ENCODE peak calls at places on chromosomes 7 and 10, in five cellular contexts. U is Peyer's patch, K is cardiac fibroblast, W is retinal pigment epithelial cell, J is IMR-90. O is an unnamed sample.

GRCh38 chr10:45473126-45473525 is 99.1 kb downstream of the ALOX5 start:
- DNase-seq in U (no peak), K (no peak), W (no peak), J (no peak), O (no peak)

GRCh38 chr10:100562008-100562672 is 26.4 kb downstream of the HIF1AN start:
- DNase-seq in U (peak; percentile 37), K (peak; percentile 75), W (peak; percentile 19), J (peak; percentile 55), O (peak; percentile 53)

GRCh38 chr7:80699656-80700318 is 61.3 kb downstream of the CD36 start:
- DNase-seq in U (no peak), K (peak; percentile 29), W (no peak), J (peak; percentile 44), O (peak; percentile 64)

GRCh38 chr10:77637474-77637985 is at the start of gene KCNMA1:
- DNase-seq in U (no peak), K (no peak), W (no peak), J (no peak), O (peak; percentile 51)

GRCh38 chr10:120979435-120980315 is 128.5 kb downstream of the WDR11 start:
- DNase-seq in U (peak; percentile 20), K (no peak), W (no peak), J (no peak), O (no peak)

GRCh38 chr7:141072548-141073172 is 1.2 kb upstream of the TMEM178B start:
- DNase-seq in U (no peak), K (peak; percentile 56), W (no peak), J (peak; percentile 73), O (peak; percentile 74)

GRCh38 chr7:17523813-17524741 is 225.6 kb downstream of the AHR start:
- DNase-seq in U (no peak), K (peak; percentile 89), W (no peak), J (peak; percentile 63), O (peak; percentile 87)

GRCh38 chr7:27148776-27149641 is 1.4 kb upstream of the HOXA6 start:
- DNase-seq in U (no peak), K (no peak), W (no peak), J (no peak), O (no peak)

GRCh38 chr10:45444976-45445898 is 71.2 kb downstream of the ALOX5 start:
- DNase-seq in U (peak; percentile 12), K (no peak), W (no peak), J (no peak), O (no peak)

GRCh38 chr10:15140640-15141039 is 27.9 kb downstream of the NMT2 start:
- DNase-seq in U (no peak), K (no peak), W (no peak), J (no peak), O (no peak)

GRCh38 chr10:63537511-63537910 is 16.3 kb downstream of the REEP3 start:
- DNase-seq in U (no peak), K (no peak), W (no peak), J (no peak), O (no peak)

GRCh38 chr10:28922127-28922526 is 244.8 kb downstream of the BAMBI start:
- DNase-seq in U (no peak), K (no peak), W (no peak), J (peak; percentile 77), O (peak; percentile 18)

GRCh38 chr7:18226598-18226997 is 199.0 kb upstream of the PRPS1L1 start:
- DNase-seq in U (no peak), K (no peak), W (no peak), J (no peak), O (no peak)

GRCh38 chr7:30433082-30433481 is 45.5 kb downstream of the NOD1 start:
- DNase-seq in U (peak; percentile 22), K (peak; percentile 94), W (peak; percentile 63), J (peak; percentile 75), O (peak; percentile 78)

GRCh38 chr7:214410-215212 is 22.2 kb downstream of the FAM20C start:
- DNase-seq in U (no peak), K (no peak), W (no peak), J (peak; percentile 81), O (peak; percentile 89)

GRCh38 chr10:79184141-79184625 is 115.4 kb downstream of the ZMIZ1 start:
- DNase-seq in U (no peak), K (peak; percentile 60), W (no peak), J (peak; percentile 84), O (peak; percentile 63)

GRCh38 chr7:44944821-44945220 is 34.0 kb downstream of the MYO1G start:
- DNase-seq in U (no peak), K (no peak), W (no peak), J (no peak), O (no peak)

GRCh38 chr7:34759477-34760125 is 101.6 kb downstream of the NPSR1 start:
- DNase-seq in U (no peak), K (peak; percentile 66), W (no peak), J (peak; percentile 45), O (peak; percentile 57)

GRCh38 chr7:10767771-10768170 is 205.9 kb upstream of the PHF14 start:
- DNase-seq in U (no peak), K (no peak), W (peak; percentile 0), J (no peak), O (peak; percentile 9)

DNA sequence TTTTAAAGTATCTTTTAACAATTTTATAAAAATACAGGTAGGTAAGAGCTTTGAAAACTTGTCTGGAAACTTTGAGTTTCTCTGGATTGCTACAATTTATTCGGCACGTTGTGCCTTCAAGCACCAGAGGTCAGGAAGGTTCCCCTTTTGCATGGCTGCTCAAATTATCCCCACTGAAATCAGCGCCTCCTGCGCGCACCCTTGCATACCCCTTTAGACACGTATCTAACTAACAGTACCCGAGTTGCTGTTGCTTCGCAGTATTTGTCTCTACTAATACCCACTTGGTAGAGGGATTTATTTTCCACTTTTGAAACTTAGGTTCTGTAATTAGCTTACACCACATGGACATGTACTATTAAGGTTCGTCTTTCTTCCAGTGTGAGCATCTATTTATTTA is 1.6 kb downstream of the MEOX2 start:
- DNase-seq in U (no peak), K (peak; percentile 7), W (no peak), J (no peak), O (no peak)
- TF ChIP-seq CTCF in U (no peak), K (no peak), W (no peak), J (no peak), O (no peak)

GRCh38 chr10:132588301-132589013 is 50.9 kb downstream of the INPP5A start:
- DNase-seq in U (peak; percentile 57), K (peak; percentile 56), W (no peak), J (no peak), O (no peak)
- H3K4me3 ChIP-seq in U (peak overlapping the region; percentile 7), K (no peak overlapping the region), W (no peak overlapping the region), J (no peak overlapping the region), O (no peak overlapping the region)

DNA sequence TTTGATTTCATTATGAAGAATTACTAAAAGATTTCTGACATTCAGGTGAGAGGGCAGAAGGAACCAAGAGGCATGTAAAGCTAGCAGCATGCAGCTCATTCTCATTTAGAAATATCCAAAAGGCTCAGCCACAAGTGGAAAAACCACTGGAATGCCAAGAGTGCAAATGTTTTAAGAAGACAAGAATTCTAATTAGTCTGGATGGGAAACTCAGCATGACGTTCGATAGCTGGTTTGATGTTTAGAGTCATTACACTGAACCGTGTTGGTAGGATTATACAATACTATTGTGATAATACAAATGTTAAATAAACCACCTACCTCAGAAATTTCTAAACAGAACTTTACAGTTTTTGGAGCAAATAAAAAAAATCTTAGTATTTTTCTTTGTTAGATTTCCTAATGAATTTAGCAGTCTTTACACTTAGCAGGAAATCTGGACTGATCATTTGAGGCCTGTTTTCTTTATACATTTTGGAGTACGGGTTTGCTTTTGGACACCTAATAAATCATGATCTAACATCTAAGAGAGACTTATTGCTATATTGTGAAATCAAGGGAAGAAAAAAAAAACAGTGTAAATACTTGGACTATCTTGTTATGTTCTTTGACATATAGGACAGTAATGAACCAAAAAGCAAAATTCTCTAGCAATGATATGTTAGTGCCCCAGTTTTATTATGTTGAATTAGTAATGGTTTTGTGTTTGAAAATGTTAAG is 353.9 kb upstream of the SEMA3A start:
- DNase-seq in U (no peak), K (peak; percentile 51), W (peak; percentile 89), J (peak; percentile 73), O (peak; percentile 88)
- TF ChIP-seq CTCF in U (no peak), K (no peak), W (no peak), J (no peak), O (no peak)

DNA sequence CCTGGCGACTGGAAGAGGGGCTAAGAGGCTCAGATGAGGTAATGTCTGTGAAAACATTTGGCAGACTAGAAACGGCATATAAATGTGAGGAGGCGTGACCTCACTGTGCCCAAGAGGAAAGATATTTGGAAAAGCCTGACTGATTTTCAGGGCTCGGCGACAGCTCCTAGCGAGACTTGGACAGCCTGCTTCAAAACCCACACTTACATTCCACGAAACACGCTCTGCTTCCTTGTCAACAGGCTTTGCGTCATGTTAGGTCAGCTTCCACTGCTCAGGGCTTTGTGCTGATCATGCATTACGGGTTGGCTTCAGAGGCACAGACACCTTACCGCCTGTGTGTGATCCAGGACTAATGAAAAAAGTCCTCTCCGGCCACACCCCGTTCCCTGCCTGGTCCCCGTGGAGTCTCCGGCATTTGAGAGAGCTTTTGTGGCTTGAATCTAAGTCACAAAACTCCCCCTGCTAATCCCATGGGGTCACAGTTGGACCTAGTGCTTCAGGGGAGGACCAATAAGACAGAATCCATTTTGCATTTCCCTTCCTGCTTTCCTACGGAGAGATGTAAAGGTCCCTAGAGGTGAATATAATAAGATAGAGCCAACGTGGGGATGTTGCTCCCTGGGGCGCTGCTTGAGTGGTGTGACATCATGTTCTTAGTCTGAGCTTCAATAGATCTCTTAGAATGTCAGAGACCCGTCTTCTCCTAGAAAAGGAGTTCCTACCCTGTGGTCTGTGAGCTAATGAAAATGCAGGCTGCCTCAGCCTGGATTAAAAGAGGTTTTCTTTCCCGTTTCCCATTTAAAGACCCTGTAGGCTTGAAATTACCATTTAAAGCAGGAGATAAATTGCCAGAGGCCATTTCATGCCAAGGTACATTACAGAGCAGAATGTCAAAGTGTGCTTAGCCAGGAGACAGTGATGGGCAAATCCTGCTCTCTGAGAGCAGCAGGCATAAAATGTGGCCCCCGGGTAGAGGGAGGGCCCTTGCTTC is 25.4 kb downstream of the FGFBP3 start:
- DNase-seq in U (no peak), K (peak; percentile 77), W (peak; percentile 73), J (peak; percentile 41), O (peak; percentile 51)
- H3K4me3 ChIP-seq in U (no peak overlapping the region), K (no peak overlapping the region), W (peak overlapping the region; percentile 16), J (no peak overlapping the region), O (no peak overlapping the region)

DNA sequence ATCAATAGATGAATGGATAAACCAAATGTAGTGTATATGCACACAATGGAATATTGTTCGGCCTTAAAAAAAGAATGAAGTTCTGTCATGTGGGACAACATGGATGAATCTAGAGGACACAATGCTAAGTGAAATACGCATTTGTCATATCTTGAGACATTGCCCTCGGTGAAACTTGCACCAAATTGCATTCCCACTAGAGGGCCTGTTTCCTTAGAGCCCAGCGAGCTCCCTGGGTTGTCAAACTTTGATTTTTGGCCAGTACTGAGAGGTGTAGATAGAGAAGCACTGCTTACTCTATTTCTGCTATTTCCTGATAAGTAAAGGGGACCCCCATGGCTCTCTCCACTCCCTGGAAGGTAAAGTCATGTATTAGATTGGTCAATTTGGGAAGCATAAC is 157.1 kb downstream of the GPAM start:
- DNase-seq in U (no peak), K (no peak), W (no peak), J (no peak), O (no peak)
- TF ChIP-seq CTCF in U (no peak), K (no peak), W (no peak), J (no peak), O (no peak)

DNA sequence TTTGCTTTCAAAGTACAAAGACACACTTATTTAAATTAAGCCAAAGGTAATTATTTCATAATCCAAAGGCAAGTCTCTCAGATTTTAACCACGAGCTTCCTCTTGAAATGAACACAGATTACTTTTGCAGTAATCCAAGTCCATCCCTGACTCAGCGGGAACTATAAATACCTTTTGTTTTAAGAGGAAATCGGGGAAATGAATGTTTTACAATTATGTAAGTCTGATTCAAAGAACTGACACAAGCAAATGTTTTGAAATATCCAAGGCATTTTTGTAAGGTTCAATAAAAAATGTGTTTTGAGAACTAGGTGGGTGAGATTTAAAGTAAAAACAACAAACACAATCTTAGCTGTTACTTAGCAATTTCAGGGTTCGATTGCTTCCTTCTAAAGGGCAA is 179.8 kb upstream of the ASAH2 start:
- DNase-seq in U (no peak), K (peak; percentile 62), W (peak; percentile 21), J (peak; percentile 71), O (peak; percentile 54)
- H3K4me3 ChIP-seq in U (no peak overlapping the region), K (peak overlapping the region; percentile 9), W (no peak overlapping the region), J (no peak overlapping the region), O (no peak overlapping the region)

GRCh38 chr10:80878330-80878729 is 340.6 kb downstream of the SH2D4B start:
- DNase-seq in U (no peak), K (no peak), W (no peak), J (no peak), O (no peak)
- TF ChIP-seq CTCF in U (no peak), K (no peak), W (no peak), J (no peak), O (no peak)